ENCODE peak calls at places on chromosome 6, in ten cellular contexts. I, L, G, Q, P, M, Y, R, Z and T are unnamed samples.

GRCh38 chr6:34695729-34696188 is 808 bp downstream of the ILRUN start:
- DNase-seq in I (no peak), L (no peak), G (no peak), Q (no peak), P (no peak), M (no peak), Y (no peak), R (no peak), Z (no peak), T (no peak)

GRCh38 chr6:138785980-138786379 is 9.9 kb upstream of the ECT2L start:
- DNase-seq in I (no peak), L (no peak), G (no peak), Q (peak), P (no peak), M (no peak), Y (no peak), R (no peak), Z (no peak), T (peak)

GRCh38 chr6:170172825-170173231 is 118.0 kb downstream of the DLL1 start:
- DNase-seq in I (no peak), L (no peak), G (no peak), Q (no peak), P (no peak), M (no peak), Y (no peak), R (no peak), Z (peak), T (no peak)

GRCh38 chr6:88813045-88813444 is 150.4 kb downstream of the RNGTT start:
- DNase-seq in I (no peak), L (no peak), G (no peak), Q (no peak), P (no peak), M (no peak), Y (no peak), R (no peak), Z (no peak), T (no peak)

GRCh38 chr6:36751091-36751490 is 53.5 kb downstream of the RAB44 start:
- DNase-seq in I (no peak), L (no peak), G (no peak), Q (no peak), P (no peak), M (no peak), Y (no peak), R (no peak), Z (no peak), T (peak)

GRCh38 chr6:79605968-79606764 is 25.0 kb upstream of the SH3BGRL2 start:
- DNase-seq in I (no peak), L (no peak), G (no peak), Q (no peak), P (no peak), M (no peak), Y (no peak), R (no peak), Z (no peak), T (no peak)

GRCh38 chr6:148441454-148441911 is 98.8 kb downstream of the SASH1 start:
- DNase-seq in I (no peak), L (no peak), G (peak), Q (peak), P (peak), M (no peak), Y (no peak), R (no peak), Z (no peak), T (peak)

GRCh38 chr6:30768634-30769087 is 24.3 kb upstream of the IER3 start:
- DNase-seq in I (no peak), L (no peak), G (no peak), Q (no peak), P (no peak), M (no peak), Y (no peak), R (no peak), Z (no peak), T (no peak)

GRCh38 chr6:22041797-22042489 is 254.9 kb downstream of the PRL start:
- DNase-seq in I (no peak), L (no peak), G (no peak), Q (peak), P (no peak), M (no peak), Y (no peak), R (no peak), Z (no peak), T (peak)

GRCh38 chr6:114783083-114783482 is 440.3 kb upstream of the HS3ST5 start:
- DNase-seq in I (no peak), L (no peak), G (peak), Q (no peak), P (no peak), M (no peak), Y (no peak), R (no peak), Z (no peak), T (no peak)

GRCh38 chr6:114785235-114786127 is 442.7 kb upstream of the HS3ST5 start:
- DNase-seq in I (no peak), L (peak), G (peak), Q (peak), P (no peak), M (no peak), Y (no peak), R (no peak), Z (no peak), T (no peak)

DNA sequence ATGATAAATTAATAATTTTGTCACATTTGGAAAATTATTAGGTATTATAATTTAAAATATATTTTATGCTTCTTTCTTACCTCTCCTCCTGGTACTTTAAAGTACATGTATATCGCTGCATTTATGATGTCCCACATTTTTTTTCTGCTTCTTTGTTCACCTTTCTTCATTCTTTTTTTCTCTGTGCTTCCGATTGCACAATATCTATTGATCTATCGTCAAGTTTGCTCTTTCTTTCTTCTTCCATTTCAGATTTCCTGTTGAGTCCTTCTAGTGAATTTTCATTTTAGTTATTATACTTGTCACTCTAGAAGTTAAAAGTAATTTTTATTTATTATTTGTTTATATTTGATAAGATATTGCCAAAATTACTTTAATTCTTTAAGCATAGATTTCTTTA is 441.0 kb upstream of the HS3ST5 start:
- DNase-seq in I (no peak), L (no peak), G (no peak), Q (no peak), P (no peak), M (no peak), Y (no peak), R (no peak), Z (no peak), T (no peak)
- TF ChIP-seq CTCF in I (no peak), L (no peak), G (no peak), Q (no peak), P (no peak), M (no peak), Y (no peak), R (no peak), Z (no peak), T (no peak)

DNA sequence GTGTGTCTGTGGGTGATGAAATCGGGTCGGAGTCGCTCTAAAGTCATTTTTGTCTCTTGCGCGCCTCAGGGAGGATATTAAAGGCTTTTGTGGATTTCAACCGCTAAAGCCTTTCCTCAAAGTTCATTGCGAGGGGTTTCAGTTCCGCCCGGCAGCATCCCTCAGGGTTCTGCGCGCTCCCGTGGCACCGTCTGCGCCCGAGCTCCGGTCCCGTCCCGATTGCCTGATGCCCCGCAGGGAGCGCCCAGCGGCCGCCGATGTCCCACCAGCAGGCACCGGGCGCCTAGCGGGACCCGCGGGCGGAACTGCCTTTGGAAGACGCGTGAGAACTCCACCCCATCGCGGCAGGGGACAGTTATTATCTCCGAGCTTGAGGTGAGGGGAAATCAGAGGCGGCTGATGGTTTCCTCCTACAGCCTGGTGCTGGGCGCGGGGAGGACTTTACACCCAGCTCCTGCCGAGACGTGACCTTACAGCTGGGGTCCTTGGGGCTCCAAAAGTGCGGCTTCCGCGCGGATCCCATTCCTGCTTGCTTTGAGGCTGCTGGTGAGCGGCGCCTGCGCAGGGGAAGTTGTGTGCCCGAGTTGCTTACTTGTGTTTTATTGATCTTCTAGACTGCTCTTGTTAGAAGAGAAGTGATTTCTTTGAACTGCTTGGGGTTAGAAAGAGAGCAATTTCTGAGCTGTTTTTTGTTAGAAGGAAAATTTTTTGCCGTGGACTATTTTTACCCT is 27.1 kb downstream of the ULBP1 start:
- DNase-seq in I (no peak), L (no peak), G (no peak), Q (no peak), P (no peak), M (no peak), Y (peak), R (no peak), Z (no peak), T (no peak)
- H3K4me3 ChIP-seq in I (peak), L (peak), G (peak), Q (no peak), P (no peak), M (no peak), Y (peak), R (no peak), Z (peak), T (peak)

GRCh38 chr6:100376103-100376502 is 88.6 kb downstream of the SIM1 start:
- DNase-seq in I (no peak), L (no peak), G (no peak), Q (no peak), P (no peak), M (no peak), Y (no peak), R (no peak), Z (no peak), T (no peak)

GRCh38 chr6:100366419-100366818 is 98.3 kb downstream of the SIM1 start:
- DNase-seq in I (no peak), L (no peak), G (peak), Q (peak), P (no peak), M (no peak), Y (no peak), R (no peak), Z (no peak), T (peak)

GRCh38 chr6:100372326-100372725 is 92.4 kb downstream of the SIM1 start:
- DNase-seq in I (no peak), L (no peak), G (no peak), Q (no peak), P (no peak), M (no peak), Y (no peak), R (no peak), Z (no peak), T (no peak)

GRCh38 chr6:100371591-100371990 is 93.1 kb downstream of the SIM1 start:
- DNase-seq in I (no peak), L (no peak), G (no peak), Q (no peak), P (no peak), M (no peak), Y (no peak), R (no peak), Z (no peak), T (no peak)

DNA sequence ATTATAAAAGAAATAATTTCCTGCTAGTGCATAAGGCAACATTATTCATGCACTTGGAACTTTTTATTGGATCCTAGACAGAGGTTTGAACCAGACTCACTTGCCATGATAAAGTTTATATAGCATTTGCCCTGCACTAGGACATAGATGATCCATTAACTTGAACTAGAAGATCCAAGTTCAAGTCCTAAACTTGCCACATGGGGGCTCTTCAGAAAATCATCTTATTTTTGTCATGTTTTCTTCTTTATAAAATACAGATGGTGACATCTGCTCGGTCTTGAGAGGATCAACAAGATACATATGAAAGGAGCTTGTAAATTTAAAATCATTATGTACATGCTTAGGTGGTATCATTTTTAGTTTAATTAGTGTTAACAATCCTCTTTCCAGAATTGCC is 94.5 kb downstream of the SIM1 start:
- DNase-seq in I (no peak), L (no peak), G (no peak), Q (no peak), P (no peak), M (no peak), Y (peak), R (no peak), Z (no peak), T (peak)
- TF ChIP-seq CTCF in I (no peak), L (peak), G (no peak), Q (peak), P (peak), M (peak), Y (peak), R (no peak), Z (no peak), T (peak)

GRCh38 chr6:70957284-70957617 is 391 bp upstream of the B3GAT2 start:
- DNase-seq in I (no peak), L (no peak), G (no peak), Q (no peak), P (no peak), M (no peak), Y (no peak), R (no peak), Z (no peak), T (no peak)
- H3K4me3 ChIP-seq in I (peak), L (no peak), G (no peak), Q (peak), P (peak), M (no peak), Y (no peak), R (no peak), Z (peak), T (peak)

GRCh38 chr6:84762941-84763396 is 1.4 kb downstream of the TBX18 start:
- DNase-seq in I (no peak), L (no peak), G (no peak), Q (no peak), P (no peak), M (no peak), Y (no peak), R (no peak), Z (no peak), T (no peak)
- TF ChIP-seq CTCF in I (no peak), L (no peak), G (no peak), Q (no peak), P (no peak), M (no peak), Y (no peak), R (no peak), Z (no peak), T (no peak)

DNA sequence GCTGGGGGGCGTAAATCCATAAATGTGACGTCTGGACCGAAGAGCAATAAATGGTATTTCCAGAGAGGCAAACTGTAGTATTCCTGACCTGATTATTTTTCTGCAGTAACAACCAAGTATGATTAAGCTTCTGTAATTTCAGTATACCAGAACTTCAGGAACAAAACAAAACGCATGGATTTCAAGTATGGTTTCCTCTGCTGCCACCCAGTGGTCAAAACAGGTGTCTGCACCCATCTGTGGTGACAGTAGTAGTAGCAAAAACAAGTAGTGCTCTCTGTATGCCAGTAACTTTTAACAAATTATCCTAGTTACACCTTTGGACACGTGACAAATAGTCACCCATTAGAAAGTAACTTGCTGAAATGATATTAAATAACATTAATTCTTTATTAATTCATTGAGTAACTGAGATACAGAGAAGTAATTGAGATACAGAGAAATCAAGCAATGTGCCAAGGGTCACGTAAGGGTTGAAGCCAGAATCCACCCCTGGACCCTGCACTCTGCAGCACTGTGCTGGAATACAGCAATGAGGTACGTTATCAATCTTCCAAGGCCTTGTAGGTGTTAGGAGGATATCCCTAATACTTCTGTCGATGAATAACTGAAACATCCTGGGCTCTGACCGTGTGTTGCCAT is 7.9 kb downstream of the CALHM4 start:
- DNase-seq in I (peak), L (no peak), G (no peak), Q (peak), P (no peak), M (peak), Y (peak), R (peak), Z (peak), T (peak)
- H3K4me3 ChIP-seq in I (peak), L (no peak), G (no peak), Q (no peak), P (no peak), M (no peak), Y (no peak), R (no peak), Z (no peak), T (no peak)

GRCh38 chr6:6105472-6106036 is 98.8 kb upstream of the NRN1 start:
- DNase-seq in I (no peak), L (no peak), G (no peak), Q (no peak), P (no peak), M (no peak), Y (peak), R (peak), Z (no peak), T (no peak)
- TF ChIP-seq CTCF in I (no peak), L (peak), G (peak), Q (no peak), P (no peak), M (peak), Y (peak), R (no peak), Z (no peak), T (no peak)

GRCh38 chr6:87174078-87174579 is 18.8 kb downstream of the ZNF292 start:
- DNase-seq in I (peak), L (no peak), G (no peak), Q (no peak), P (no peak), M (no peak), Y (no peak), R (no peak), Z (no peak), T (no peak)

GRCh38 chr6:87176493-87176892 is 21.1 kb downstream of the ZNF292 start:
- DNase-seq in I (no peak), L (no peak), G (no peak), Q (no peak), P (no peak), M (no peak), Y (no peak), R (no peak), Z (no peak), T (no peak)

DNA sequence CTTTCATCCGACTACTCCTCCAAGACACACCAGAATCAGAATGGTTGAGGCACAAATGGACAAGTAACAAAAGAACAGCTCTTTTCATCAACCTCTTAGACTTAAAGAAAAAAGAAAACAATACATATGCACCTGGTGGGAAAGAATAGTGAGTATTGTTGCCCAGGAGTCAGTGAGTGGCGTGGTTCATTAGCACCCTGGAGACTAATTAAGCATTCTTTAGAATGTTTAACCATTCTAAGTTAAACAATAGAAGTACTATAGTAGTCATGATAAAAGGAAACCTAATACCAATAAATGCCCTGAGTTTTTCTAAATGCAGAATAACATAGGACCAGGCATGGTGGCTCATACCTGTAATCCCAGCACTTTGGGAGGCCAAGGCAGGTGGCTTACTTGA is 16.9 kb downstream of the ZNF292 start:
- DNase-seq in I (no peak), L (no peak), G (no peak), Q (no peak), P (no peak), M (no peak), Y (no peak), R (no peak), Z (no peak), T (no peak)
- H3K4me3 ChIP-seq in I (no peak), L (no peak), G (no peak), Q (no peak), P (no peak), M (no peak), Y (no peak), R (no peak), Z (no peak), T (no peak)

GRCh38 chr6:66926060-66926459 is 1219.0 kb upstream of the EYS start:
- DNase-seq in I (no peak), L (no peak), G (no peak), Q (no peak), P (no peak), M (no peak), Y (peak), R (no peak), Z (no peak), T (peak)
- TF ChIP-seq CTCF in I (no peak), L (no peak), G (peak), Q (no peak), P (no peak), M (no peak), Y (peak), R (no peak), Z (no peak), T (peak)

GRCh38 chr6:108363756-108364356 is 69.0 kb downstream of the AFG1L start:
- DNase-seq in I (no peak), L (no peak), G (no peak), Q (peak), P (no peak), M (no peak), Y (no peak), R (no peak), Z (no peak), T (no peak)
- H3K4me3 ChIP-seq in I (no peak), L (no peak), G (peak), Q (no peak), P (no peak), M (no peak), Y (no peak), R (no peak), Z (no peak), T (no peak)